ENCODE peak calls at places on chromosome 13, in eight cellular contexts. One of them, this sample, is unnamed.
A peak's percentile ranks its signal among the peaks of the same experiment; 100 is the strongest.

GRCh38 chr13:28707629-28708427 is 10.9 kb downstream of the SLC46A3 start:
- DNase-seq in uterus: no peak
- DNase-seq in adrenal gland: no peak
- DNase-seq in IMR-90: peak; percentile 92
- DNase-seq in stomach: no peak
- DNase-seq in Peyer's patch: no peak
- DNase-seq in heart left ventricle: no peak
- DNase-seq in tibial nerve: no peak
- DNase-seq in this sample: no peak

GRCh38 chr13:77377016-77377415 is 50.1 kb upstream of the MYCBP2 start:
- DNase-seq in stomach: no peak
- DNase-seq in tibial nerve: no peak
- DNase-seq in adrenal gland: no peak
- DNase-seq in uterus: no peak
- DNase-seq in Peyer's patch: no peak
- DNase-seq in heart left ventricle: no peak
- DNase-seq in IMR-90: no peak
- DNase-seq in this sample: no peak

GRCh38 chr13:111431241-111431640 is 110.8 kb downstream of the TEX29 start:
- DNase-seq in adrenal gland: no peak
- DNase-seq in tibial nerve: no peak
- DNase-seq in Peyer's patch: no peak
- DNase-seq in heart left ventricle: no peak
- DNase-seq in IMR-90: no peak
- DNase-seq in uterus: no peak
- DNase-seq in stomach: no peak
- DNase-seq in this sample: no peak

GRCh38 chr13:28478127-28478526 is 16.8 kb downstream of the FLT1 start:
- DNase-seq in heart left ventricle: no peak
- DNase-seq in IMR-90: peak; percentile 84
- DNase-seq in stomach: no peak
- DNase-seq in Peyer's patch: no peak
- DNase-seq in tibial nerve: no peak
- DNase-seq in adrenal gland: no peak
- DNase-seq in uterus: no peak
- DNase-seq in this sample: no peak

GRCh38 chr13:91141619-91142061 is 205.8 kb upstream of the MIR17HG start:
- DNase-seq in Peyer's patch: no peak
- DNase-seq in uterus: no peak
- DNase-seq in tibial nerve: no peak
- DNase-seq in adrenal gland: no peak
- DNase-seq in IMR-90: no peak
- DNase-seq in stomach: no peak
- DNase-seq in heart left ventricle: no peak
- DNase-seq in this sample: no peak

GRCh38 chr13:92656103-92656502 is 570.5 kb upstream of the GPC6 start:
- DNase-seq in IMR-90: no peak
- DNase-seq in stomach: no peak
- DNase-seq in Peyer's patch: no peak
- DNase-seq in heart left ventricle: no peak
- DNase-seq in tibial nerve: no peak
- DNase-seq in uterus: no peak
- DNase-seq in adrenal gland: no peak
- DNase-seq in this sample: no peak

GRCh38 chr13:91369432-91369831 is 21.9 kb downstream of the MIR17HG start:
- DNase-seq in stomach: no peak
- DNase-seq in IMR-90: peak; percentile 28
- DNase-seq in heart left ventricle: no peak
- DNase-seq in tibial nerve: no peak
- DNase-seq in uterus: no peak
- DNase-seq in adrenal gland: no peak
- DNase-seq in Peyer's patch: no peak
- DNase-seq in this sample: no peak

GRCh38 chr13:27311518-27312208 is 41.0 kb downstream of the RASL11A start:
- DNase-seq in Peyer's patch: no peak
- DNase-seq in adrenal gland: no peak
- DNase-seq in IMR-90: no peak
- DNase-seq in stomach: no peak
- DNase-seq in uterus: no peak
- DNase-seq in tibial nerve: no peak
- DNase-seq in heart left ventricle: no peak
- DNase-seq in this sample: no peak

GRCh38 chr13:111913790-111914189 is 153.2 kb upstream of the SOX1 start:
- DNase-seq in adrenal gland: no peak
- DNase-seq in Peyer's patch: peak; percentile 1
- DNase-seq in tibial nerve: no peak
- DNase-seq in heart left ventricle: no peak
- DNase-seq in IMR-90: no peak
- DNase-seq in uterus: no peak
- DNase-seq in stomach: no peak
- DNase-seq in this sample: no peak

GRCh38 chr13:93230466-93230865 is 3.9 kb downstream of the GPC6 start:
- DNase-seq in Peyer's patch: no peak
- DNase-seq in stomach: no peak
- DNase-seq in heart left ventricle: no peak
- DNase-seq in adrenal gland: no peak
- DNase-seq in uterus: no peak
- DNase-seq in tibial nerve: no peak
- DNase-seq in IMR-90: peak; percentile 89
- DNase-seq in this sample: no peak

GRCh38 chr13:38785047-38785446 is 98.2 kb downstream of the FREM2 start:
- DNase-seq in Peyer's patch: no peak
- DNase-seq in stomach: no peak
- DNase-seq in adrenal gland: no peak
- DNase-seq in heart left ventricle: no peak
- DNase-seq in tibial nerve: no peak
- DNase-seq in uterus: no peak
- DNase-seq in IMR-90: no peak
- DNase-seq in this sample: no peak

GRCh38 chr13:99983401-99984133 is 2.0 kb downstream of the ZIC2 start:
- DNase-seq in heart left ventricle: no peak
- DNase-seq in stomach: no peak
- DNase-seq in adrenal gland: no peak
- DNase-seq in uterus: no peak
- DNase-seq in IMR-90: no peak
- DNase-seq in Peyer's patch: no peak
- DNase-seq in tibial nerve: no peak
- DNase-seq in this sample: no peak

GRCh38 chr13:22929391-22930126 is 251.2 kb upstream of the SGCG start:
- DNase-seq in heart left ventricle: no peak
- DNase-seq in uterus: no peak
- DNase-seq in tibial nerve: no peak
- DNase-seq in adrenal gland: no peak
- DNase-seq in stomach: no peak
- DNase-seq in IMR-90: no peak
- DNase-seq in Peyer's patch: no peak
- DNase-seq in this sample: no peak

GRCh38 chr13:98468929-98469328 is 108.0 kb downstream of the STK24 start:
- DNase-seq in tibial nerve: no peak
- DNase-seq in IMR-90: no peak
- DNase-seq in heart left ventricle: no peak
- DNase-seq in uterus: no peak
- DNase-seq in Peyer's patch: no peak
- DNase-seq in stomach: no peak
- DNase-seq in adrenal gland: no peak
- DNase-seq in this sample: no peak

GRCh38 chr13:43127827-43128226 is 104.4 kb downstream of the DNAJC15 start:
- DNase-seq in Peyer's patch: no peak
- DNase-seq in adrenal gland: no peak
- DNase-seq in uterus: no peak
- DNase-seq in stomach: no peak
- DNase-seq in heart left ventricle: no peak
- DNase-seq in IMR-90: no peak
- DNase-seq in tibial nerve: no peak
- DNase-seq in this sample: no peak

GRCh38 chr13:98291658-98292057 is 114.6 kb upstream of the RNF113B start:
- DNase-seq in stomach: no peak
- DNase-seq in adrenal gland: no peak
- DNase-seq in heart left ventricle: no peak
- DNase-seq in IMR-90: no peak
- DNase-seq in tibial nerve: no peak
- DNase-seq in Peyer's patch: no peak
- DNase-seq in uterus: no peak
- DNase-seq in this sample: no peak

GRCh38 chr13:99176309-99177276 is 24.1 kb upstream of the UBAC2 start:
- DNase-seq in heart left ventricle: peak; percentile 71
- DNase-seq in stomach: peak; percentile 81
- DNase-seq in tibial nerve: peak; percentile 78
- DNase-seq in IMR-90: peak; percentile 43
- DNase-seq in adrenal gland: peak; percentile 79
- DNase-seq in uterus: peak; percentile 71
- DNase-seq in Peyer's patch: peak; percentile 85
- DNase-seq in this sample: peak; percentile 86

GRCh38 chr13:94481966-94482365 is 2.5 kb upstream of the DCT start:
- DNase-seq in tibial nerve: no peak
- DNase-seq in stomach: no peak
- DNase-seq in IMR-90: peak; percentile 66
- DNase-seq in adrenal gland: peak; percentile 6
- DNase-seq in heart left ventricle: no peak
- DNase-seq in uterus: no peak
- DNase-seq in Peyer's patch: no peak
- DNase-seq in this sample: peak; percentile 17

GRCh38 chr13:57925250-57925649 is 293.7 kb downstream of the PCDH17 start:
- DNase-seq in adrenal gland: no peak
- DNase-seq in stomach: no peak
- DNase-seq in IMR-90: no peak
- DNase-seq in Peyer's patch: no peak
- DNase-seq in uterus: no peak
- DNase-seq in heart left ventricle: no peak
- DNase-seq in tibial nerve: no peak
- DNase-seq in this sample: no peak

GRCh38 chr13:105395041-105395440 is 1140.4 kb downstream of the EFNB2 start:
- DNase-seq in stomach: no peak
- DNase-seq in tibial nerve: no peak
- DNase-seq in uterus: no peak
- DNase-seq in Peyer's patch: no peak
- DNase-seq in IMR-90: peak; percentile 9
- DNase-seq in adrenal gland: no peak
- DNase-seq in heart left ventricle: no peak
- DNase-seq in this sample: no peak

GRCh38 chr13:114234645-114235421 is at the start of gene CDC16:
- DNase-seq in Peyer's patch: peak; percentile 90
- DNase-seq in IMR-90: peak; percentile 89
- DNase-seq in tibial nerve: peak; percentile 89
- DNase-seq in heart left ventricle: peak; percentile 96
- DNase-seq in uterus: peak; percentile 94
- DNase-seq in stomach: peak; percentile 95
- DNase-seq in adrenal gland: peak; percentile 96
- DNase-seq in this sample: peak; percentile 98
- TF ChIP-seq POLR2A in Peyer's patch: peak; percentile 47
- TF ChIP-seq POLR2A in IMR-90: peak; percentile 26
- TF ChIP-seq POLR2A in tibial nerve: no peak
- TF ChIP-seq POLR2A in heart left ventricle: peak; percentile 72
- TF ChIP-seq POLR2A in uterus: no peak
- TF ChIP-seq POLR2A in stomach: no peak
- TF ChIP-seq POLR2A in adrenal gland: no peak
- TF ChIP-seq POLR2A in this sample: peak; percentile 40

GRCh38 chr13:21152251-21152899 is 24.0 kb downstream of the SKA3 start:
- DNase-seq in stomach: no peak
- DNase-seq in Peyer's patch: no peak
- DNase-seq in tibial nerve: no peak
- DNase-seq in adrenal gland: no peak
- DNase-seq in heart left ventricle: no peak
- DNase-seq in IMR-90: no peak
- DNase-seq in uterus: no peak
- DNase-seq in this sample: no peak

GRCh38 chr13:21149568-21149967 is 26.8 kb downstream of the SKA3 start:
- DNase-seq in adrenal gland: no peak
- DNase-seq in uterus: no peak
- DNase-seq in Peyer's patch: no peak
- DNase-seq in IMR-90: peak; percentile 38
- DNase-seq in stomach: no peak
- DNase-seq in tibial nerve: no peak
- DNase-seq in heart left ventricle: no peak
- DNase-seq in this sample: no peak

GRCh38 chr13:21148557-21149258 is 27.6 kb downstream of the SKA3 start:
- DNase-seq in adrenal gland: no peak
- DNase-seq in Peyer's patch: no peak
- DNase-seq in heart left ventricle: no peak
- DNase-seq in uterus: no peak
- DNase-seq in IMR-90: no peak
- DNase-seq in stomach: no peak
- DNase-seq in tibial nerve: no peak
- DNase-seq in this sample: no peak

GRCh38 chr13:21150013-21150412 is 26.3 kb downstream of the SKA3 start:
- DNase-seq in heart left ventricle: no peak
- DNase-seq in tibial nerve: no peak
- DNase-seq in IMR-90: no peak
- DNase-seq in Peyer's patch: no peak
- DNase-seq in stomach: no peak
- DNase-seq in adrenal gland: no peak
- DNase-seq in uterus: no peak
- DNase-seq in this sample: no peak

GRCh38 chr13:21147827-21148226 is 28.5 kb downstream of the SKA3 start:
- DNase-seq in uterus: no peak
- DNase-seq in Peyer's patch: no peak
- DNase-seq in adrenal gland: no peak
- DNase-seq in heart left ventricle: no peak
- DNase-seq in stomach: no peak
- DNase-seq in IMR-90: no peak
- DNase-seq in tibial nerve: no peak
- DNase-seq in this sample: no peak
- TF ChIP-seq POLR2A in uterus: no peak
- TF ChIP-seq POLR2A in Peyer's patch: no peak
- TF ChIP-seq POLR2A in adrenal gland: no peak
- TF ChIP-seq POLR2A in heart left ventricle: no peak
- TF ChIP-seq POLR2A in stomach: no peak
- TF ChIP-seq POLR2A in IMR-90: no peak
- TF ChIP-seq POLR2A in tibial nerve: no peak
- TF ChIP-seq POLR2A in this sample: no peak

GRCh38 chr13:114065141-114065925 is 67.1 kb downstream of the RASA3 start:
- DNase-seq in heart left ventricle: peak; percentile 87
- DNase-seq in stomach: peak; percentile 79
- DNase-seq in IMR-90: peak; percentile 98
- DNase-seq in tibial nerve: peak; percentile 86
- DNase-seq in adrenal gland: peak; percentile 92
- DNase-seq in Peyer's patch: peak; percentile 49
- DNase-seq in uterus: peak; percentile 92
- DNase-seq in this sample: peak; percentile 99
- TF ChIP-seq POLR2A in heart left ventricle: no peak
- TF ChIP-seq POLR2A in stomach: no peak
- TF ChIP-seq POLR2A in IMR-90: peak; percentile 55
- TF ChIP-seq POLR2A in tibial nerve: peak; percentile 15
- TF ChIP-seq POLR2A in adrenal gland: no peak
- TF ChIP-seq POLR2A in Peyer's patch: peak; percentile 29
- TF ChIP-seq POLR2A in uterus: peak; percentile 31
- TF ChIP-seq POLR2A in this sample: peak; percentile 31

DNA sequence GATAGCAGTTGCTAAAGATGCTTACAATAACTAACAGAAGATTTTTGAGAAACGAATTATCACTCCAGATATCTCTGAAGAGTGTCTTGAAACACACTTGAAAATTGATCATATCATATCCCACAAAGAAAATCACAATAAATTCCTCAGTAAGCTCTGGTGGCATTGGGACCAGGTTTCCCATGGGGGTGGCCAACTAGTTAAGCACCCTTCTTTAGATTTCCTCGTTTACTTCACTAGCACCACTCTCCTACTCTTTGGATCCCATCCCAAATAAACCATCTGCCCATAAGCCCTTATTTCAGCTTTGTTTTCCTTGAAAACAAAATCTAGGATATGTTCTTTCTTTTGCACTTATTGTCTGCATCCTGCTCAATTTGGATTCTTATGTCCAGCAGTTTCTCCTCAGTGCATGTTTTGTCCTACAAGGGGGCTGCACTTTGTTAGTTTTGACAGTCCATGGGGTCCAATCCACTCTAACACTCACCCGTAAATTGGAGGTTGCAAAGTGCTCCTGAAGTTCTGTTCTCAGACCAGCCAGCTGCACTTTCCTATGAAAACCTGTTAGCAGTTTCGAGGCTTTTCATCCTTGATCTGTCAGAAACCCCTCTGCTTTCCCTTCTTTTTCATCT is 40.3 kb upstream of the FAM124A start:
- DNase-seq in stomach: no peak
- DNase-seq in adrenal gland: no peak
- DNase-seq in Peyer's patch: no peak
- DNase-seq in IMR-90: no peak
- DNase-seq in uterus: no peak
- DNase-seq in heart left ventricle: no peak
- DNase-seq in tibial nerve: no peak
- DNase-seq in this sample: no peak
- TF ChIP-seq POLR2A in stomach: no peak
- TF ChIP-seq POLR2A in adrenal gland: no peak
- TF ChIP-seq POLR2A in Peyer's patch: no peak
- TF ChIP-seq POLR2A in IMR-90: no peak
- TF ChIP-seq POLR2A in uterus: no peak
- TF ChIP-seq POLR2A in heart left ventricle: no peak
- TF ChIP-seq POLR2A in tibial nerve: no peak
- TF ChIP-seq POLR2A in this sample: no peak

This sample was measured in H54.